ENCODE peak calls at places on chromosomes 7 and 10, in ten cellular contexts. P is PC-9; E is BE2C; J is MM.1S; U is transverse colon; B is thoracic aorta; N is esophagus squamous epithelium; G is fibroblast of lung; K is CD4-positive, alpha-beta memory T cell; Z is uterus. C is an unnamed sample. For H3K36me3, H3K4me1 and H3K9me3, the result is how much of the 10 kb centered on the place peaks cover.

GRCh38 chr7:50558380-50559051 is 6.7 kb downstream of the DDC start:
- DNase-seq in P (no peak), E (peak), J (no peak), U (no peak), B (no peak), N (no peak), G (peak), K (no peak), Z (no peak), C (no peak)

GRCh38 chr7:12581897-12582296 is 11.4 kb downstream of the SCIN start:
- DNase-seq in P (no peak), E (no peak), J (no peak), U (no peak), B (no peak), N (no peak), G (no peak), K (no peak), Z (no peak), C (no peak)

GRCh38 chr10:48496105-48496830 is 108.6 kb downstream of the ARHGAP22 start:
- DNase-seq in P (no peak), E (no peak), J (no peak), U (no peak), B (no peak), N (no peak), G (no peak), K (no peak), Z (no peak), C (no peak)

GRCh38 chr10:58448121-58448935 is 63.1 kb downstream of the TFAM start:
- DNase-seq in P (no peak), E (no peak), J (no peak), U (no peak), B (no peak), N (no peak), G (no peak), K (no peak), Z (no peak), C (no peak)

GRCh38 chr10:70893227-70894006 is 5.1 kb upstream of the PCBD1 start:
- DNase-seq in P (no peak), E (no peak), J (no peak), U (no peak), B (no peak), N (no peak), G (no peak), K (no peak), Z (no peak), C (no peak)

GRCh38 chr10:37728830-37729229 is 128.6 kb downstream of the ZNF248 start:
- DNase-seq in P (no peak), E (no peak), J (no peak), U (no peak), B (no peak), N (no peak), G (no peak), K (no peak), Z (no peak), C (no peak)

GRCh38 chr10:133087679-133088523 is at the start of gene ADGRA1:
- DNase-seq in P (no peak), E (no peak), J (no peak), U (no peak), B (no peak), N (no peak), G (no peak), K (no peak), Z (no peak), C (no peak)

GRCh38 chr10:112950714-112951348 is 784 bp downstream of the TCF7L2 start:
- DNase-seq in P (no peak), E (peak), J (peak), U (peak), B (no peak), N (no peak), G (peak), K (peak), Z (peak), C (no peak)

GRCh38 chr10:101066146-101066889 is 4.5 kb downstream of the KAZALD1 start:
- DNase-seq in P (peak), E (peak), J (peak), U (peak), B (no peak), N (no peak), G (peak), K (peak), Z (peak), C (no peak)

GRCh38 chr7:149014309-149014708 is 14.0 kb downstream of the PDIA4 start:
- DNase-seq in P (no peak), E (no peak), J (no peak), U (no peak), B (no peak), N (no peak), G (no peak), K (no peak), Z (no peak), C (no peak)

GRCh38 chr10:29883231-29883630 is 176.2 kb downstream of the JCAD start:
- DNase-seq in P (no peak), E (no peak), J (no peak), U (no peak), B (no peak), N (no peak), G (no peak), K (no peak), Z (no peak), C (peak)

GRCh38 chr10:26626066-26626465 is 71.4 kb upstream of the PDSS1 start:
- DNase-seq in P (no peak), E (no peak), J (no peak), U (no peak), B (no peak), N (no peak), G (no peak), K (no peak), Z (no peak), C (no peak)

DNA sequence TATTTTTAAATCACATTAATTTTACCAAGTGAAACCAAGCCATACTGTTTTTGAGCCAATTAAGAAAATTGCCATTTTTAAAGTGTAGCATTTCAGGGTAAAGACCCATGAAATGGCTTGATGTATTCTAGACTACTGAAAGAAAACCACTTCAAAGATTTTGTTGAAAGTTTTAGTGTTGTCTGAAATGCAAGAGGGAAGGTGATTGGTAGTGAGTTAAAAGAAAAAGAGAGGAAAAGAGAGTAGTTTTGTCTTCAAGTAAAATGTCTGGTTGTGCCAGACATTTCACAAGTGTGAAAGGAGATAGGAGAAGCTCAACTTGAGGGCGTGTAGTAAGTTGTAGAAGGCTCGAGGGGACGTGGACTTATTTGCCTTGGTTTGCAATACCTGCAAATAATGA is 41.6 kb downstream of the CALML5 start:
- DNase-seq in P (no peak), E (no peak), J (no peak), U (no peak), B (no peak), N (no peak), G (no peak), K (no peak), Z (no peak), C (no peak)
- H3K36me3 ChIP-seq in P (under half), E (half or more), J (under half), U (under half), B (half or more), N (under half), G (under half), K (under half), Z (under half), C (half or more)

GRCh38 chr7:40098810-40099209 is 35.6 kb downstream of the MPLKIP start:
- DNase-seq in P (no peak), E (no peak), J (no peak), U (no peak), B (no peak), N (no peak), G (no peak), K (no peak), Z (no peak), C (no peak)

GRCh38 chr7:40095695-40096327 is 38.6 kb downstream of the MPLKIP start:
- DNase-seq in P (no peak), E (no peak), J (no peak), U (no peak), B (no peak), N (no peak), G (no peak), K (no peak), Z (no peak), C (no peak)

GRCh38 chr7:40095226-40095625 is 39.2 kb downstream of the MPLKIP start:
- DNase-seq in P (no peak), E (no peak), J (no peak), U (no peak), B (no peak), N (no peak), G (no peak), K (no peak), Z (no peak), C (no peak)

GRCh38 chr7:40099837-40100236 is 34.6 kb downstream of the MPLKIP start:
- DNase-seq in P (no peak), E (no peak), J (no peak), U (no peak), B (no peak), N (no peak), G (no peak), K (no peak), Z (no peak), C (no peak)

GRCh38 chr7:40097728-40098127 is 36.7 kb downstream of the MPLKIP start:
- DNase-seq in P (no peak), E (no peak), J (no peak), U (no peak), B (no peak), N (no peak), G (no peak), K (no peak), Z (no peak), C (no peak)
- H3K4me1 ChIP-seq in P (under half), E (under half), J (under half), U (under half), B (under half), N (under half), G (under half), K (under half), Z (under half), C (under half)

GRCh38 chr7:157483515-157483914 is 146.7 kb downstream of the DNAJB6 start:
- DNase-seq in P (no peak), E (no peak), J (no peak), U (no peak), B (no peak), N (no peak), G (no peak), K (no peak), Z (no peak), C (no peak)
- H3K9me3 ChIP-seq in P (under half), E (under half), J (under half), U (under half), B (under half), N (under half), G (under half), K (under half), Z (under half), C (under half)

DNA sequence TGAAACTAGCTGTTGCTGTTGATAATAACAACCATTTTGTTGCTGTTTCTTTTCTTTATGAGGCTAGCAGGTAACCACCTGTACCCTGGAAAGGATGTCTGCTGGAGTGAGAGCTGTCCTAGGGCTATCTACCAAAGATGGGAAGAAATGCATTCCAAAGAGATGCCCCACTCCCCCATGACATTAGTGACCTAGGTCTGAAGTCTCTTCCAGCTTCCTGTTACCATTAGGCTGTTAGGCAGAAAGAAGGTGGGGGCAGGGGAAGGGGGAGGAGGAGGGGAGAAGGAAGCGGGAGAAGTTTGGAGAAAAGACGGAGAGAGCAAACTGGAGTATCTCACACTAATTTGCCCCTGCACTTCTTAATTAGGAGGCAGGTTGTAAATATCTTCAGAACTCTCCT is 118.5 kb downstream of the ABLIM1 start:
- DNase-seq in P (no peak), E (no peak), J (no peak), U (no peak), B (no peak), N (no peak), G (no peak), K (no peak), Z (no peak), C (no peak)
- H3K36me3 ChIP-seq in P (under half), E (under half), J (under half), U (under half), B (under half), N (under half), G (under half), K (under half), Z (under half), C (under half)

GRCh38 chr7:74222851-74223710 is 13.3 kb downstream of the LAT2 start:
- DNase-seq in P (no peak), E (no peak), J (no peak), U (no peak), B (no peak), N (no peak), G (no peak), K (no peak), Z (no peak), C (no peak)
- H3K4me1 ChIP-seq in P (under half), E (under half), J (under half), U (under half), B (under half), N (under half), G (under half), K (under half), Z (under half), C (under half)

GRCh38 chr7:157887400-157887799 is 550.6 kb downstream of the DNAJB6 start:
- DNase-seq in P (no peak), E (no peak), J (no peak), U (no peak), B (no peak), N (no peak), G (no peak), K (no peak), Z (no peak), C (no peak)
- H3K9me3 ChIP-seq in P (under half), E (under half), J (under half), U (under half), B (under half), N (under half), G (under half), K (under half), Z (under half), C (under half)

DNA sequence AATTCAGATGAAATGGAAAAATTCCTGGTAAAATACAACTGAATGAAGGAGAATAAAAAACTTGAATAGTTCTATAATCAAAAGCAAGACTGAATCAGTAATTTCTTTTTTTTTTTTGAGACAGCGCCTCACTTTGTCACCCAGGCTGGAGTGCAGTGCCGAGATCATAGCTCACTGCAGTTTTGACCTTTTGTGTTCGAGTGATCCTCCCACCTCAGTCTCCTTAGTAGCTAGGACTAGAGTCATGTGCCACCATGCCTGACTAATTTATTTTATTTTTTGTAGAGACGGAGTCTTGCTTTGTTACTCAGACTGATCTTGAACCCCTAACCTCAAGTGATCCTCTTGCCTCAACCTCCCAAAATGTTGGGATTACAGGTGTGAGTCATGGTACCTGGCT is 26.1 kb downstream of the SYPL1 start:
- DNase-seq in P (no peak), E (no peak), J (no peak), U (no peak), B (no peak), N (no peak), G (no peak), K (no peak), Z (no peak), C (no peak)
- H3K36me3 ChIP-seq in P (under half), E (under half), J (under half), U (under half), B (under half), N (under half), G (under half), K (under half), Z (under half), C (under half)

GRCh38 chr10:80487791-80488538 is 33.9 kb downstream of the TSPAN14 start:
- DNase-seq in P (no peak), E (no peak), J (no peak), U (peak), B (no peak), N (no peak), G (no peak), K (peak), Z (no peak), C (no peak)

GRCh38 chr10:80485410-80486135 is 31.5 kb downstream of the TSPAN14 start:
- DNase-seq in P (no peak), E (no peak), J (no peak), U (peak), B (no peak), N (no peak), G (no peak), K (peak), Z (no peak), C (no peak)

GRCh38 chr10:80486151-80486692 is 32.1 kb downstream of the TSPAN14 start:
- DNase-seq in P (no peak), E (no peak), J (no peak), U (no peak), B (no peak), N (no peak), G (no peak), K (peak), Z (no peak), C (no peak)

GRCh38 chr10:80487422-80487785 is 33.3 kb downstream of the TSPAN14 start:
- DNase-seq in P (no peak), E (no peak), J (no peak), U (peak), B (no peak), N (no peak), G (no peak), K (no peak), Z (no peak), C (no peak)

GRCh38 chr10:80486785-80487421 is 32.8 kb downstream of the TSPAN14 start:
- DNase-seq in P (no peak), E (no peak), J (no peak), U (peak), B (no peak), N (no peak), G (no peak), K (peak), Z (no peak), C (no peak)
- H3K4me1 ChIP-seq in P (half or more), E (under half), J (under half), U (under half), B (under half), N (half or more), G (under half), K (half or more), Z (under half), C (half or more)

GRCh38 chr7:19530261-19530660 is 178.6 kb downstream of the POLR1F start:
- DNase-seq in P (peak), E (no peak), J (no peak), U (no peak), B (no peak), N (no peak), G (no peak), K (no peak), Z (no peak), C (no peak)
- H3K9me3 ChIP-seq in P (under half), E (under half), J (under half), U (under half), B (under half), N (under half), G (under half), K (under half), Z (under half), C (under half)

DNA sequence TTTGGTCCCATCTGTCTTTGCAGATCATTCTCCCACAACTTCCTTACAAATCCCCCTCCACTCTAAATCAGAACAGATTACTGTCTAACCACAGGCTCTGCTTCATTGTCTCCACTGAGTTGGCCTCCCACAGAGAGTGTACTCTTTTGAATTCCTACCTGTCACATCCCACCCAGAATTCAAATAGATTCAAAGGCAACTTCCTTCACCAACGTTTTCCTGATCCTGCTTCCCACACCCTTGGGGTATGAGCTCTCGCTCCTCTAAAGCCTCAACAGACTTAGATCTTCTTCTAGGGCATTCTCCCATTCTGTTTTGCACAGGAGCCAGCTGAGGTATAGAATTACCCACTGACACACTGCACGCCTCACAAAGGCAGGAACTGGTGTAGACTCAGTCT is 197.8 kb upstream of the CDCA7L start:
- DNase-seq in P (no peak), E (no peak), J (no peak), U (no peak), B (no peak), N (no peak), G (no peak), K (no peak), Z (no peak), C (no peak)
- H3K36me3 ChIP-seq in P (under half), E (half or more), J (under half), U (under half), B (under half), N (under half), G (under half), K (under half), Z (under half), C (under half)

C was measured in vagina.